ENCODE peak calls at places on chromosome X, in seven cellular contexts. T is body of pancreas; G is Peyer's patch; W is CD4-positive, alpha-beta T cell; M is chondrocyte; D is A549; Y is GM12864. S is an unnamed sample.

GRCh38 chrX:49096419-49096818 is 16.7 kb upstream of the WDR45 start:
- DNase-seq in W (no peak), Y (no peak), T (no peak), D (no peak), M (no peak), G (no peak), S (no peak)

GRCh38 chrX:103687696-103688191 is 1.2 kb upstream of the MORF4L2 start:
- DNase-seq in T (peak; percentile 73), G (peak; percentile 78), M (no peak), W (peak; percentile 12), Y (no peak), D (peak; percentile 41), S (peak; percentile 44)

GRCh38 chrX:130024127-130024526 is 41.7 kb downstream of the BCORL1 start:
- DNase-seq in M (no peak), G (peak; percentile 94), Y (peak; percentile 70), T (peak; percentile 64), W (peak; percentile 77), D (peak; percentile 40), S (peak; percentile 20)

GRCh38 chrX:74613350-74614192 is 853 bp downstream of the RLIM start:
- DNase-seq in M (no peak), W (no peak), Y (no peak), T (no peak), D (peak; percentile 23), G (peak; percentile 48), S (no peak)

GRCh38 chrX:2485460-2485753 is 15.4 kb downstream of the DHRSX start:
- DNase-seq in G (no peak), D (no peak), T (no peak), Y (no peak), W (no peak), M (no peak), S (no peak)

GRCh38 chrX:41808042-41808441 is 84.1 kb downstream of the GPR82 start:
- DNase-seq in D (no peak), T (peak; percentile 17), G (no peak), Y (no peak), M (no peak), W (no peak), S (no peak)

GRCh38 chrX:115337735-115338134 is 48.2 kb downstream of the LUZP4 start:
- DNase-seq in G (no peak), W (no peak), Y (no peak), T (no peak), D (no peak), M (no peak), S (peak; percentile 80)

GRCh38 chrX:633655-634305 is 3.2 kb downstream of the SHOX start:
- DNase-seq in G (no peak), W (no peak), T (no peak), M (no peak), Y (no peak), D (no peak), S (no peak)

GRCh38 chrX:44945736-44946135 is 72.7 kb downstream of the KDM6A start:
- DNase-seq in T (no peak), M (no peak), G (no peak), Y (no peak), D (no peak), W (no peak), S (no peak)

GRCh38 chrX:65127804-65128203 is 151.6 kb upstream of the ZC4H2 start:
- DNase-seq in W (no peak), M (no peak), D (no peak), T (no peak), G (no peak), Y (no peak), S (no peak)

GRCh38 chrX:123822965-123823364 is 36.9 kb upstream of the XIAP start:
- DNase-seq in D (no peak), T (no peak), W (no peak), Y (no peak), M (no peak), G (no peak), S (no peak)

GRCh38 chrX:10611441-10612090 is 8.8 kb downstream of the MID1 start:
- DNase-seq in G (no peak), Y (no peak), M (no peak), D (no peak), T (no peak), W (no peak), S (no peak)

GRCh38 chrX:11531226-11531625 is 134.5 kb downstream of the ARHGAP6 start:
- DNase-seq in T (no peak), G (no peak), W (no peak), Y (no peak), M (no peak), D (no peak), S (no peak)

GRCh38 chrX:37993857-37994619 is 12.3 kb upstream of the SYTL5 start:
- DNase-seq in G (no peak), W (no peak), T (peak; percentile 86), D (no peak), Y (peak; percentile 43), M (no peak), S (no peak)

GRCh38 chrX:25130619-25131018 is 114.9 kb upstream of the ARX start:
- DNase-seq in G (no peak), T (no peak), D (no peak), M (no peak), W (no peak), Y (no peak), S (no peak)

GRCh38 chrX:85052636-85053343 is 49.1 kb downstream of the APOOL start:
- DNase-seq in W (no peak), G (no peak), T (no peak), M (no peak), Y (no peak), D (no peak), S (peak; percentile 19)

GRCh38 chrX:13764284-13764683 is 29.7 kb downstream of the OFD1 start:
- DNase-seq in D (no peak), W (no peak), Y (no peak), M (no peak), T (no peak), G (no peak), S (no peak)

GRCh38 chrX:113741744-113742143 is 842.1 kb upstream of the HTR2C start:
- DNase-seq in W (no peak), M (no peak), T (no peak), G (no peak), D (no peak), Y (peak; percentile 22), S (peak; percentile 22)

GRCh38 chrX:9495496-9495895 is 30.6 kb downstream of the TBL1X start:
- DNase-seq in M (no peak), D (no peak), G (no peak), W (no peak), Y (no peak), T (no peak), S (no peak)

GRCh38 chrX:47958943-47959342 is 44.8 kb downstream of the ZNF182 start:
- DNase-seq in M (no peak), W (no peak), G (no peak), Y (no peak), D (no peak), T (no peak), S (no peak)

GRCh38 chrX:44997282-44997813 is 124.4 kb downstream of the KDM6A start:
- DNase-seq in M (no peak), D (no peak), G (no peak), Y (no peak), W (no peak), T (no peak), S (no peak)

GRCh38 chrX:23783569-23784486 is 855 bp downstream of the SAT1 start:
- DNase-seq in Y (no peak), G (no peak), W (no peak), T (no peak), M (no peak), D (no peak), S (no peak)

GRCh38 chrX:41734530-41734929 is 10.5 kb downstream of the GPR82 start:
- DNase-seq in T (no peak), M (no peak), Y (no peak), G (no peak), D (peak; percentile 15), W (no peak), S (no peak)

GRCh38 chrX:120332394-120332793 is 21.1 kb upstream of the TMEM255A start:
- DNase-seq in G (no peak), W (no peak), M (no peak), Y (no peak), D (no peak), T (no peak), S (no peak)

GRCh38 chrX:120336899-120337298 is 25.0 kb upstream of the ATP1B4 start:
- DNase-seq in M (no peak), W (no peak), Y (no peak), G (no peak), D (no peak), T (no peak), S (no peak)

GRCh38 chrX:120334603-120335002 is 23.3 kb upstream of the TMEM255A start:
- DNase-seq in D (no peak), M (no peak), W (no peak), T (no peak), Y (no peak), G (no peak), S (no peak)

DNA sequence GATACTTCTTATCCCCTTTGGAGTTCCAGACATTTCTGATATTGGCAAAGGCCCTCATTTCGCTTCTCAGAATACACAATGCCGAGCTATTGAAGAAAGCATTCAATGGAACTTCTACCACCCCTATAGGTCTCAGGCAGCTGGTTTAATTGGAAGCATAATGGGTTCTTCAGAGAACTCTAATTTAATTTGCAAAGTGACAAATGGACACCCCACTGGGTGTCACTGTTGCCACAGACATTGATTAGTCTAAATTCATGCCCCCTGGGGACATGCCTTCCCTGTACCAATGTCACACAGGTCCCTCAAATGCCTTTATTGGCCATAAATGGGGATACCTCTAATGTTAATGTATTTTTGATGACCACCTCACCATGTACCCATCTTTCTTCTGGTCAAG is 22.9 kb upstream of the TMEM255A start:
- DNase-seq in T (no peak), G (no peak), D (no peak), M (no peak), Y (no peak), W (no peak), S (no peak)
- TF ChIP-seq CTCF in T (no peak), G (no peak), D (no peak), M (no peak), Y (no peak), W (no peak), S (no peak)

GRCh38 chrX:111168314-111168713 is 72.3 kb downstream of the PAK3 start:
- DNase-seq in W (no peak), D (no peak), T (no peak), G (no peak), M (no peak), Y (no peak), S (no peak)
- TF ChIP-seq CTCF in W (no peak), D (peak; percentile 8), T (no peak), G (no peak), M (peak; percentile 43), Y (no peak), S (peak; percentile 14)

DNA sequence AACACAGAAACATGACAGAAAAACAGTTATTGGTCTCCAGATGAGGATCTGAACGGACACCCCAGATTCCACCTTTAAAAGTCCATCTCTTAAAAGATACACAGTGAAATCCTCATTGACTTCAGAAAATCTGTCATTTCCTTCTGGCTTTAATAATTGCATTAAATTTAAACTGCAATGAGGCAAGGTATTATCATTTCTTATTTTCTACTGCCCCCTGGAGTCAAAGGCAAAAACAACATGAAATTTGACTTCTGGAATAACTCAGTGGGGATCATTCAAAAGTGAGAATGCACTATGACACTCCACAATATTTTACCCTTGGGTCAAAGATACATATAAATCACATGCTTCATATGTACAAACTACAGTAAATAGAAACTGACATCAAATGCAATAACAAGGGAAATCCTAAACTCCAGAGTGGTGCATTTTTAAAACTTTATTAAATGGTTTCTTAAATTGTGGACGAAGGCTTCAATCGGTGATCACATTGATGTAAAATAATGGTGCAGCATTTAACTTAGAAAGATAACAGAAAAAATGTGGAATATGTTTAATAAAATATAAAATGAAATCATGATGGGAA is 56.4 kb upstream of the SPANXN1 start:
- DNase-seq in W (no peak), T (no peak), G (no peak), D (no peak), M (no peak), Y (no peak), S (no peak)
- TF ChIP-seq CTCF in W (no peak), T (no peak), G (peak; percentile 23), D (peak; percentile 35), M (peak; percentile 79), Y (no peak), S (peak; percentile 32)

GRCh38 chrX:26778320-26778888 is 562.4 kb downstream of the MAGEB5 start:
- DNase-seq in T (no peak), Y (no peak), G (no peak), W (no peak), D (no peak), M (no peak), S (no peak)
- TF ChIP-seq CTCF in T (no peak), Y (peak; percentile 30), G (no peak), W (no peak), D (no peak), M (peak; percentile 47), S (no peak)

S was measured in AG09319.